ENCODE peak calls at places on chromosomes 12 and 14, in four cellular contexts. Z is prostate gland, B is GM23338, O is K562. U is an unnamed sample. For H3K4me1 and H3K27me3, the result is how much of the 10 kb centered on the place peaks cover.

GRCh38 chr12:26091837-26092236 is 33.0 kb downstream of the BHLHE41 start:
- DNase-seq in Z (no peak), B (peak), O (no peak), U (no peak)

GRCh38 chr14:80809663-80810062 is 131.9 kb downstream of the CEP128 start:
- DNase-seq in Z (no peak), B (no peak), O (no peak), U (no peak)

GRCh38 chr14:90383731-90384542 is 12.9 kb upstream of the CALM1 start:
- DNase-seq in Z (peak), B (peak), O (peak), U (no peak)

GRCh38 chr12:53985358-53985899 is 483 bp downstream of the HOXC10 start:
- DNase-seq in Z (no peak), B (no peak), O (no peak), U (no peak)

GRCh38 chr12:92759634-92760268 is 57.0 kb downstream of the PLEKHG7 start:
- DNase-seq in Z (no peak), B (no peak), O (peak), U (no peak)

GRCh38 chr12:49345048-49345839 is 1.4 kb upstream of the DNAJC22 start:
- DNase-seq in Z (no peak), B (peak), O (no peak), U (no peak)

GRCh38 chr14:95095991-95096390 is 61.3 kb downstream of the DICER1 start:
- DNase-seq in Z (no peak), B (peak), O (no peak), U (peak)

GRCh38 chr12:38456769-38457168 is 140.2 kb downstream of the ALG10B start:
- DNase-seq in Z (no peak), B (no peak), O (no peak), U (peak)

GRCh38 chr12:31117203-31118011 is 43.7 kb downstream of the DDX11 start:
- DNase-seq in Z (peak), B (peak), O (peak), U (peak)

GRCh38 chr12:125110641-125111360 is 45.6 kb downstream of the AACS start:
- DNase-seq in Z (peak), B (no peak), O (no peak), U (no peak)

GRCh38 chr14:71682337-71682736 is 249.9 kb upstream of the RGS6 start:
- DNase-seq in Z (no peak), B (no peak), O (no peak), U (no peak)

GRCh38 chr14:35847636-35848035 is 21.5 kb downstream of the BRMS1L start:
- DNase-seq in Z (no peak), B (no peak), O (no peak), U (no peak)

GRCh38 chr12:2552000-2552399 is 242.8 kb upstream of the FKBP4 start:
- DNase-seq in Z (no peak), B (no peak), O (no peak), U (no peak)

GRCh38 chr12:94805749-94806148 is 155.4 kb upstream of the TMCC3 start:
- DNase-seq in Z (no peak), B (no peak), O (no peak), U (no peak)

GRCh38 chr14:84131924-84132323 is 1398.0 kb upstream of the FLRT2 start:
- DNase-seq in Z (no peak), B (no peak), O (no peak), U (no peak)

DNA sequence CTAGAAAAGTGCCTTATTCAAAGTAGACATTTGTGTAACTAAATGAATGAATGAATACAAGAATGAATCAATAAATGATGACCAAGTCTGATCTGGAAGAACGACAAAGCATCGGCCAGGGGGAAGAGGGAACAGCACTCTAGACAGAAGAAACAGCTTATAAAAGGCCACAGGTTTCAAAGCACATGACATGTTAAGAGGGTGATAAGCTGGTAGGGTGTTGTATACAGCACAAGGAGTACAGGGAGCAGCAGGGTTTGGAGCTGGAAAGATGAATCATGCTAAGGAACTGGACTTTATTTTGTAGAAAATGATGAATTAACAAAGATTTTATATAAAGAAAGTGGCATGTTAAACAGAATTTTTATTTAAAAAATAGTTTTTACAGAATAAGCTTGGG is 302.5 kb downstream of the NUAK1 start:
- DNase-seq in Z (no peak), B (no peak), O (no peak), U (no peak)
- H3K4me1 ChIP-seq in Z (under half), B (under half), O (under half), U (under half)

DNA sequence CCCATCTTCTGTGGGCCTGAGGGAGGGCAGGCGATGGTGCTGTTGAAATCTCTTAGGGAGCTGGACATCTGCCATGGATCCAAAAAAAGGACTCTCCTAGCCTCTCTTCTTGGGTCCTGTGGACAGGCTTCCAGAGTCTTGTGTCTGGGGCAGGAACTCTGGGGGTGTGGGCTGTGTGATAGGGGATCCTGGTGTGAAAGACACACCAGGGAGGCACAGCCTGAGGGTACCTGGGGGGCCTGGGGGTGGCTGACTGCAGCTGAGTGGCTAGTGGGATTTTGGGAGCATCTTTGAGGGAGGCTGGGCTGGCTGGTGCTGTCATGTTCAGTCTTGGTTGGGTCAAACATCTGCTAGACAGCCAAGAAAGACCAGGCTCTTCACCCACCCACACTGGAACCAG is 1.8 kb upstream of the KRT83 start:
- DNase-seq in Z (no peak), B (no peak), O (no peak), U (no peak)
- H3K4me3 ChIP-seq in Z (no peak), B (no peak), O (no peak), U (no peak)

DNA sequence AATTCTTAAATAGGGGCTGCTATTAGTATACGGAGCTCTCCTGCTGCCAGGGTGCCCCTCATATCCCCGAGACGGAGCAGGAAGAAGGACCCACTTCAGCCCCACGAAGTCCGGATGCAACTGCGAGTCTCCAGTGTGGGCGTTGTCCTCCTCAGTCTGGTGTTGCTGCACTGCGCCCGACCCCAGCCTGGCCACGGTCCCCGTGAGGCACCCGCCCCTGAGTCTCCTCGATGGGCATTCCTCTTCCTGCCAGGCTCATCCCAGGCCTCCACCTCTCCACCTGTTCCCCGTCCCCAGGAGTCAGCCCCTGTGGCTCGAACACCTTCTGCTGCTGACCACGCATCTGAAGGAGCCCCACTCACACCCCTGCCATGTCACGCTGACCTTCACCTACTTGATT is 68.1 kb upstream of the SFSWAP start:
- DNase-seq in Z (no peak), B (no peak), O (no peak), U (no peak)
- H3K27me3 ChIP-seq in Z (under half), B (under half), O (under half), U (under half)

DNA sequence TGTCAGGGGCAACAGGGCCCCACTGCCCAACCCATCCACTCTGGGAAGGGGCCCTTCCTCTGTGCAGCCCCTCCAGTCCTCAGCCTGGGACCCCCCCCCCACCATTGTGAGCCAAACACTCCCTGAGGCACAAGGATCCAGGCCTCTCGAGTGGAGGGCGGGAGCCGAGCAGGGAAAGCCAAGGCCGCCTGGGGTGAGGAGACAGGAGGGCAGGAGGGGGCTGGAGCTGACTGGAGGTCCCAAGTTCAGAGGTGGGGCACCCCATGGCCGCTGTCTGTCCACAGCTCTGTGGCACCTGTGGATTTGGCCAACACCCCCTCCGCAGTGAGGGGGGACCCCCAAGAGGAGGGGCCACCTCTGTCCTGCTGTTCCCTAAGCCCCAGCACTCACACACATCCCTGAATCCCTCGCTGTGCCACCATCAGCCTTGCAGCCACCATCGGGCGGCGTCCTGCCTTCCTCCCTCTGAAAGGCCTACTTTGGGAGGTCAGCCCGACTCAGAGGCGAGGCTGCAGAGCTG is 25.4 kb upstream of the C14orf180 start:
- DNase-seq in Z (no peak), B (no peak), O (no peak), U (peak)
- H3K4me1 ChIP-seq in Z (under half), B (under half), O (under half), U (under half)

DNA sequence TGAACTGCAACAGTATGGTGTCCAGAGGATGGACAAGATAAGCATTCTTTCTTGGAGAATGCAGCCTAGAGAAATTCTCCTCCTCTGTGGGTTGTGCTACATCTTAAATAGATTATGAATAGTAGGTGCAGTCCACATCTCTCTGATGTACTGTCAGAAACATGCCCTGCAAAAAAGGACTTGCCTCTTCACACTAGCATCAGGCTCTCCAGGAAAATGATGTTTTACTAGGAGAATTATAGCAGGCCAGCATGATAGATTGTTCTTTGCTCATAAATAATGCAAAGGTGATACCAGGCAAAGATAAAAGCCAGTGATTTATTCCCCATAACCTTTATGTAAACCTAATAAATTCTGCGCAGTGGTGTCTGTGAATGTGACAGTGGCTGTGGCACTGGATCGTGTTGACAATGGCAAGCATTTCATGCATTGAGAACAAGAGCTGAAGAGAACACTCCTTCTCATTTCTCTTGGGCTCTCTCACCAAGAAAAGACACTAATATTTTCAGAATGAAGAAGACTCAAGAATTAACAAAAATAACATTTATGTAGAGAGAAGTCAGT is 646.5 kb upstream of the SEL1L start:
- DNase-seq in Z (peak), B (no peak), O (no peak), U (no peak)
- H3K4me3 ChIP-seq in Z (no peak), B (no peak), O (no peak), U (no peak)

GRCh38 chr14:54566152-54566409 is 847 bp upstream of the SAMD4A start:
- DNase-seq in Z (no peak), B (no peak), O (no peak), U (no peak)
- H3K27me3 ChIP-seq in Z (under half), B (under half), O (under half), U (under half)